ENCODE peak calls at places on chromosomes 4 and X, in eight cellular contexts. F is GM23338, X is A549, J is HCT116, A is K562, S is GM12878, E is HepG2, D is SK-N-SH. W is an unnamed sample. For H3K4me1, the result is how much of the 10 kb centered on the place peaks cover.

GRCh38 chr4:11438647-11439046 is 10.0 kb upstream of the HS3ST1 start:
- DNase-seq in F (no peak), X (no peak), J (no peak), A (no peak), S (no peak), E (no peak), D (no peak), W (no peak)

GRCh38 chr4:166318810-166319525 is 445.9 kb downstream of the TLL1 start:
- DNase-seq in F (no peak), X (no peak), J (no peak), A (no peak), S (no peak), E (no peak), D (no peak), W (no peak)

GRCh38 chr4:173411106-173411703 is 12.3 kb upstream of the SCRG1 start:
- DNase-seq in F (no peak), X (no peak), J (no peak), A (no peak), S (no peak), E (no peak), D (no peak), W (no peak)

GRCh38 chr4:141275834-141276233 is 55.1 kb downstream of the ZNF330 start:
- DNase-seq in F (no peak), X (no peak), J (no peak), A (no peak), S (no peak), E (no peak), D (no peak), W (no peak)

GRCh38 chr4:139721789-139722188 is 56.2 kb downstream of the MGST2 start:
- DNase-seq in F (no peak), X (no peak), J (no peak), A (no peak), S (no peak), E (no peak), D (no peak), W (no peak)

GRCh38 chrX:48468693-48469691 is 1.1 kb downstream of the SLC38A5 start:
- DNase-seq in F (peak), X (no peak), J (no peak), A (peak), S (no peak), E (no peak), D (no peak), W (no peak)

GRCh38 chr4:25915359-25915716 is 1.3 kb downstream of the SMIM20 start:
- DNase-seq in F (no peak), X (no peak), J (no peak), A (peak), S (no peak), E (no peak), D (no peak), W (no peak)

GRCh38 chr4:6873792-6874461 is 35.7 kb upstream of the TBC1D14 start:
- DNase-seq in F (peak), X (peak), J (peak), A (peak), S (no peak), E (peak), D (peak), W (peak)

GRCh38 chr4:67988986-67989385 is 25.7 kb upstream of the TMPRSS11A start:
- DNase-seq in F (no peak), X (no peak), J (no peak), A (no peak), S (no peak), E (no peak), D (no peak), W (no peak)

GRCh38 chr4:95676190-95676589 is 127.4 kb upstream of the UNC5C start:
- DNase-seq in F (no peak), X (no peak), J (no peak), A (no peak), S (no peak), E (no peak), D (no peak), W (no peak)

GRCh38 chr4:31370866-31371465 is 650.8 kb downstream of the PCDH7 start:
- DNase-seq in F (peak), X (peak), J (peak), A (peak), S (peak), E (peak), D (peak), W (peak)

GRCh38 chrX:109732319-109732779 is 708 bp downstream of the ACSL4 start:
- DNase-seq in F (peak), X (peak), J (no peak), A (peak), S (no peak), E (no peak), D (peak), W (no peak)

GRCh38 chr4:105970371-105970770 is 75.1 kb downstream of the NPNT start:
- DNase-seq in F (no peak), X (no peak), J (no peak), A (no peak), S (no peak), E (no peak), D (no peak), W (no peak)

GRCh38 chr4:22190855-22191254 is 242.3 kb upstream of the KCNIP4 start:
- DNase-seq in F (no peak), X (no peak), J (no peak), A (no peak), S (no peak), E (no peak), D (no peak), W (no peak)

GRCh38 chr4:149549911-149550310 is 265.7 kb downstream of the IQCM start:
- DNase-seq in F (peak), X (no peak), J (no peak), A (no peak), S (no peak), E (no peak), D (no peak), W (no peak)

GRCh38 chr4:15725608-15726007 is 22.7 kb downstream of the BST1 start:
- DNase-seq in F (no peak), X (no peak), J (no peak), A (no peak), S (no peak), E (no peak), D (no peak), W (no peak)

GRCh38 chr4:23245196-23245595 is 552.5 kb downstream of the GBA3 start:
- DNase-seq in F (no peak), X (no peak), J (no peak), A (no peak), S (no peak), E (no peak), D (no peak), W (no peak)

GRCh38 chr4:133592106-133592505 is 443.0 kb downstream of the PCDH10 start:
- DNase-seq in F (no peak), X (no peak), J (no peak), A (no peak), S (no peak), E (no peak), D (no peak), W (no peak)

GRCh38 chr4:104749062-104749461 is 254.4 kb upstream of the CXXC4 start:
- DNase-seq in F (no peak), X (no peak), J (no peak), A (no peak), S (peak), E (no peak), D (no peak), W (no peak)

GRCh38 chr4:155543126-155543765 is 123.4 kb upstream of the GUCY1A1 start:
- DNase-seq in F (no peak), X (no peak), J (no peak), A (no peak), S (no peak), E (no peak), D (no peak), W (no peak)

GRCh38 chr4:4333265-4333706 is 43.2 kb downstream of the ZBTB49 start:
- DNase-seq in F (no peak), X (no peak), J (no peak), A (no peak), S (no peak), E (no peak), D (no peak), W (no peak)

GRCh38 chrX:140664939-140665338 is 44.6 kb upstream of the LINC00632 start:
- DNase-seq in F (peak), X (peak), J (no peak), A (no peak), S (no peak), E (peak), D (peak), W (peak)

GRCh38 chrX:43560247-43560946 is 95.7 kb upstream of the MAOA start:
- DNase-seq in F (no peak), X (no peak), J (no peak), A (no peak), S (no peak), E (no peak), D (no peak), W (no peak)

GRCh38 chr4:156238171-156238570 is 284.5 kb upstream of the CTSO start:
- DNase-seq in F (no peak), X (no peak), J (no peak), A (no peak), S (no peak), E (no peak), D (no peak), W (no peak)

GRCh38 chrX:17192111-17192510 is 182.9 kb upstream of the NHS start:
- DNase-seq in F (no peak), X (no peak), J (no peak), A (no peak), S (no peak), E (no peak), D (no peak), W (no peak)

GRCh38 chr4:55980725-55981124 is 32.0 kb downstream of the CEP135 start:
- DNase-seq in F (no peak), X (no peak), J (no peak), A (no peak), S (peak), E (no peak), D (no peak), W (no peak)

GRCh38 chrX:16023790-16024734 is 99.3 kb upstream of the GRPR start:
- DNase-seq in F (no peak), X (peak), J (peak), A (no peak), S (peak), E (peak), D (no peak), W (no peak)

GRCh38 chr4:30386266-30386895 is 333.8 kb upstream of the PCDH7 start:
- DNase-seq in F (no peak), X (no peak), J (no peak), A (no peak), S (no peak), E (no peak), D (no peak), W (no peak)

DNA sequence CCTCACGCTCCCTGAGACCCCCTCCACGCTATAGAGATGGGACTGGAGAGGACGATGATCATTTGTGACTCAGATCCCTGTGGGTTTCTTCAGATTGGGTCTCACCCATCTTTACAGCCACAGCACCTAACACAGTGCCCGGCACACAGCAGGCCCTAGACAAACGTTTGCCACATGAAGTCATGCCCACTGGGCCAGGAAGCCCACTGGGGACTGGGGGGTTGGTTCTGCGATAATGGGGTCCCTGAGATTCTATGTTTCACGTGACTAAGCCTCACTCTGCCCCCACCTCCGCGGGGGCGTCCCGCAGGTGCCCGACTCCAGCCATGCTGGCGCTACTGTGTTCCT is 3.8 kb downstream of the SOD3 start:
- DNase-seq in F (no peak), X (no peak), J (no peak), A (no peak), S (no peak), E (no peak), D (no peak), W (no peak)
- H3K4me1 ChIP-seq in F (under half), X (under half), J (under half), A (under half), S (under half), E (under half), D (under half), W (under half)

DNA sequence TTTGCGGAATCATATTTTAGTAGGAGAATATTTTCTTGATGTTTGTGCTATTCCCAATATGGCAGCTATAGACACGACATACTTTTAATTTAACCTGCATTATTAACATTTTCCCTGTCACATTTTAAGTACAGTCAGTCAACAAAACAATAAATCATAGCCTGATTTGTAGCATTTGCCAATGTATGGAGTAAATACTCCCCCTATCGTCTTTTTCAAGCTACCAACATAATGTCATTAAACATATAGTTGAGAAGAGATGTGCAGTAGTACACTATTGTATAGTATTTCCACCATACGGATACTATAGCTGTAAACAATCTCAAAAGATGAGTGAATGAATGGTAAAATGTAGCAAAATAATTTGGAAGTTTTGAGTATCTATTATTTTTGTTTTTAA is 303.7 kb upstream of the MAGEB2 start:
- DNase-seq in F (no peak), X (no peak), J (no peak), A (no peak), S (no peak), E (no peak), D (no peak), W (no peak)
- TF ChIP-seq CTCF in F (no peak), X (peak), J (no peak), A (no peak), S (no peak), E (no peak), D (peak), W (no peak)

DNA sequence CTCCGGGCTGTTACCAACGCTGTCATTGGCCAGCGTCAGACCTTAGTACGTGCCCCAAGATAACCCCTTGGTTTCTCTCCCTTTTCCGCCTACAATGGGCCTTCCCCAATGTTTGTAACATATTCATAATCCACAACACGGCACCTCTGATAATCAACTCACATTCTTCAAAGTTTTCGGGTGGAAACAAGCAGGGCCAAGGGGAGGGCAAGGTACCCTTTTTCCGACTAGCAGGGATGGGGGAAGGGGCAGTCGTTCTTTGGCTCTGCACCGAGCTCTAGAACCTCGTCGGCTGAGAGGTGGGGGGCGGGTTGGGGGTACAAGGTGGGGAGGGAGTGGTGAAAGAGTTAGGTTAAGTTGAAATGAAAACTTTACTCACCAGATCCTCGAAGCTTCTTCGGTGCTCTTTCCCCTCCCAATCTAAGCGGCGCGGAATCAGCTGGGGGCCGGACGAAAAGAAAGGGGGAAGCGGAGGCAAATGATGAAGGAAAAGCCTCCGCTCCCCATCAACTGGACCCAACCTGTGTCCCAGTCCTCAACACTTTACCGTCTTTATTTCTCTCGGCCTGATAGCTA is 1.4 kb downstream of the BRWD3 start:
- DNase-seq in F (peak), X (peak), J (peak), A (peak), S (peak), E (peak), D (peak), W (no peak)
- TF ChIP-seq REST in F (no peak), X (no peak), J (no peak), A (no peak), S (no peak), E (no peak), D (no peak), W (no peak)

GRCh38 chrX:41732260-41732659 is 8.3 kb downstream of the GPR82 start:
- DNase-seq in F (peak), X (no peak), J (no peak), A (no peak), S (no peak), E (no peak), D (no peak), W (no peak)
- H3K4me1 ChIP-seq in F (under half), X (under half), J (under half), A (under half), S (under half), E (under half), D (under half), W (under half)